ENCODE peak calls at places on chromosomes 5 and 9, in six cellular contexts. O is fibroblast of mammary gland; Z is dermis blood vessel endothelial cell; H is activated naive CD8-positive, alpha-beta T cell treated with anti-CD3 and anti-CD28 coated beads, Interleukin-2, amount 50 U/mL, for 24 hours; Y is DMS153; G is CD4-positive, alpha-beta T cell. I is an unnamed sample.

GRCh38 chr5:138438003-138438723 is 694 bp upstream of the REEP2 start:
- DNase-seq in O (no peak), Z (no peak), H (no peak), Y (no peak), G (no peak), I (no peak)

GRCh38 chr5:77725646-77726045 is 50.5 kb downstream of the TBCA start:
- DNase-seq in O (no peak), Z (no peak), H (no peak), Y (no peak), G (no peak), I (no peak)

GRCh38 chr5:134029156-134029555 is 24.4 kb upstream of the VDAC1 start:
- DNase-seq in O (peak), Z (no peak), H (no peak), Y (no peak), G (no peak), I (no peak)

GRCh38 chr9:132977626-132978450 is 656 bp upstream of the GFI1B start:
- DNase-seq in O (peak), Z (peak), H (peak), Y (no peak), G (peak), I (peak)

GRCh38 chr5:147504001-147504400 is 5.9 kb downstream of the DPYSL3 start:
- DNase-seq in O (peak), Z (peak), H (no peak), Y (no peak), G (no peak), I (no peak)

GRCh38 chr9:74804018-74804385 is 83.7 kb downstream of the TRPM6 start:
- DNase-seq in O (no peak), Z (peak), H (no peak), Y (no peak), G (no peak), I (no peak)

GRCh38 chr9:122053546-122053945 is 39.6 kb downstream of the TTLL11 start:
- DNase-seq in O (no peak), Z (peak), H (no peak), Y (no peak), G (no peak), I (no peak)

GRCh38 chr5:179265529-179266290 is 79.6 kb downstream of the ADAMTS2 start:
- DNase-seq in O (peak), Z (no peak), H (no peak), Y (no peak), G (no peak), I (no peak)

GRCh38 chr9:91919621-91920020 is 30.4 kb downstream of the ROR2 start:
- DNase-seq in O (no peak), Z (no peak), H (no peak), Y (no peak), G (no peak), I (no peak)

GRCh38 chr9:8696536-8696935 is 897.0 kb upstream of the DMAC1 start:
- DNase-seq in O (no peak), Z (no peak), H (no peak), Y (no peak), G (no peak), I (no peak)

GRCh38 chr5:116528519-116529234 is 45.9 kb downstream of the SEMA6A start:
- DNase-seq in O (no peak), Z (no peak), H (no peak), Y (peak), G (no peak), I (no peak)

GRCh38 chr5:66170196-66170919 is 26.3 kb downstream of the SREK1 start:
- DNase-seq in O (peak), Z (no peak), H (no peak), Y (no peak), G (no peak), I (no peak)

GRCh38 chr5:65366655-65367054 is 115.1 kb downstream of the ADAMTS6 start:
- DNase-seq in O (no peak), Z (no peak), H (no peak), Y (no peak), G (no peak), I (no peak)

GRCh38 chr5:123099514-123100151 is 10.6 kb downstream of the PRDM6 start:
- DNase-seq in O (no peak), Z (peak), H (no peak), Y (no peak), G (no peak), I (no peak)

GRCh38 chr5:122312670-122312988 is 592 bp downstream of the SNCAIP start:
- DNase-seq in O (peak), Z (peak), H (no peak), Y (no peak), G (no peak), I (no peak)

GRCh38 chr5:124212949-124213348 is 533.5 kb downstream of the ZNF608 start:
- DNase-seq in O (no peak), Z (no peak), H (no peak), Y (no peak), G (no peak), I (no peak)

GRCh38 chr9:130320697-130321080 is 55.1 kb downstream of the HMCN2 start:
- DNase-seq in O (no peak), Z (peak), H (peak), Y (no peak), G (no peak), I (no peak)

GRCh38 chr9:128055222-128056040 is 11.7 kb downstream of the NAIF1 start:
- DNase-seq in O (no peak), Z (no peak), H (no peak), Y (no peak), G (no peak), I (no peak)

GRCh38 chr9:133786936-133787748 is 49.0 kb upstream of the SARDH start:
- DNase-seq in O (no peak), Z (no peak), H (no peak), Y (no peak), G (no peak), I (no peak)

GRCh38 chr5:138054863-138055558 is 22.1 kb upstream of the FAM13B start:
- DNase-seq in O (no peak), Z (peak), H (no peak), Y (no peak), G (no peak), I (no peak)

GRCh38 chr9:128002959-128003358 is 22.2 kb upstream of the EEIG1 start:
- DNase-seq in O (no peak), Z (no peak), H (no peak), Y (no peak), G (no peak), I (no peak)

GRCh38 chr9:114184866-114185265 is 29.5 kb downstream of the COL27A1 start:
- DNase-seq in O (no peak), Z (no peak), H (no peak), Y (no peak), G (no peak), I (no peak)